ENCODE peak calls at places on chromosomes 12 and 14, in nine cellular contexts. One of them, this sample, is unnamed. For H3K27me3 and H3K4me1, the result is how much of the 10 kb centered on the place peaks cover.

GRCh38 chr14:52313493-52313881 is 625 bp upstream of the PTGER2 start:
- DNase-seq in adipocyte: no peak
- DNase-seq in effector memory CD4-positive, alpha-beta T cell: no peak
- DNase-seq in IMR-90: peak
- DNase-seq in Panc1: no peak
- DNase-seq in PC-3: no peak
- DNase-seq in body of pancreas: no peak
- DNase-seq in A673: no peak
- DNase-seq in CD8-positive, alpha-beta memory T cell: no peak
- DNase-seq in this sample: no peak

GRCh38 chr12:60266381-60266852 is 670.6 kb downstream of the SLC16A7 start:
- DNase-seq in CD8-positive, alpha-beta memory T cell: no peak
- DNase-seq in A673: no peak
- DNase-seq in Panc1: peak
- DNase-seq in PC-3: peak
- DNase-seq in body of pancreas: no peak
- DNase-seq in IMR-90: peak
- DNase-seq in effector memory CD4-positive, alpha-beta T cell: no peak
- DNase-seq in adipocyte: peak
- DNase-seq in this sample: no peak

GRCh38 chr14:32078030-32078793 is 1.1 kb downstream of the ARHGAP5 start:
- DNase-seq in PC-3: peak
- DNase-seq in effector memory CD4-positive, alpha-beta T cell: no peak
- DNase-seq in Panc1: no peak
- DNase-seq in adipocyte: peak
- DNase-seq in body of pancreas: peak
- DNase-seq in IMR-90: peak
- DNase-seq in CD8-positive, alpha-beta memory T cell: no peak
- DNase-seq in A673: no peak
- DNase-seq in this sample: no peak

GRCh38 chr12:117461732-117462131 is 100.3 kb upstream of the NOS1 start:
- DNase-seq in adipocyte: no peak
- DNase-seq in body of pancreas: no peak
- DNase-seq in A673: no peak
- DNase-seq in PC-3: no peak
- DNase-seq in effector memory CD4-positive, alpha-beta T cell: no peak
- DNase-seq in Panc1: no peak
- DNase-seq in IMR-90: no peak
- DNase-seq in CD8-positive, alpha-beta memory T cell: no peak
- DNase-seq in this sample: no peak

GRCh38 chr12:126210026-126210425 is 1144.8 kb downstream of the AACS start:
- DNase-seq in effector memory CD4-positive, alpha-beta T cell: no peak
- DNase-seq in IMR-90: no peak
- DNase-seq in A673: no peak
- DNase-seq in Panc1: no peak
- DNase-seq in body of pancreas: no peak
- DNase-seq in adipocyte: no peak
- DNase-seq in PC-3: no peak
- DNase-seq in CD8-positive, alpha-beta memory T cell: no peak
- DNase-seq in this sample: no peak

GRCh38 chr14:35727764-35728163 is 81.3 kb downstream of the RALGAPA1 start:
- DNase-seq in A673: no peak
- DNase-seq in IMR-90: no peak
- DNase-seq in adipocyte: no peak
- DNase-seq in body of pancreas: no peak
- DNase-seq in effector memory CD4-positive, alpha-beta T cell: no peak
- DNase-seq in PC-3: no peak
- DNase-seq in CD8-positive, alpha-beta memory T cell: no peak
- DNase-seq in Panc1: no peak
- DNase-seq in this sample: no peak

GRCh38 chr12:130152386-130152785 is 9.9 kb upstream of the FZD10 start:
- DNase-seq in body of pancreas: no peak
- DNase-seq in CD8-positive, alpha-beta memory T cell: no peak
- DNase-seq in effector memory CD4-positive, alpha-beta T cell: no peak
- DNase-seq in Panc1: no peak
- DNase-seq in IMR-90: no peak
- DNase-seq in adipocyte: no peak
- DNase-seq in A673: no peak
- DNase-seq in PC-3: no peak
- DNase-seq in this sample: no peak

GRCh38 chr12:54128466-54128865 is 60.3 kb downstream of the SMUG1 start:
- DNase-seq in body of pancreas: no peak
- DNase-seq in adipocyte: no peak
- DNase-seq in A673: no peak
- DNase-seq in Panc1: no peak
- DNase-seq in PC-3: no peak
- DNase-seq in CD8-positive, alpha-beta memory T cell: no peak
- DNase-seq in effector memory CD4-positive, alpha-beta T cell: no peak
- DNase-seq in IMR-90: no peak
- DNase-seq in this sample: no peak

GRCh38 chr12:67645571-67645970 is 3.0 kb upstream of the DYRK2 start:
- DNase-seq in PC-3: no peak
- DNase-seq in IMR-90: peak
- DNase-seq in A673: no peak
- DNase-seq in body of pancreas: no peak
- DNase-seq in effector memory CD4-positive, alpha-beta T cell: no peak
- DNase-seq in CD8-positive, alpha-beta memory T cell: no peak
- DNase-seq in Panc1: no peak
- DNase-seq in adipocyte: peak
- DNase-seq in this sample: no peak

GRCh38 chr12:52658196-52658595 is 6.2 kb upstream of the KRT2 start:
- DNase-seq in Panc1: no peak
- DNase-seq in PC-3: no peak
- DNase-seq in CD8-positive, alpha-beta memory T cell: no peak
- DNase-seq in A673: no peak
- DNase-seq in adipocyte: no peak
- DNase-seq in IMR-90: no peak
- DNase-seq in effector memory CD4-positive, alpha-beta T cell: no peak
- DNase-seq in body of pancreas: no peak
- DNase-seq in this sample: no peak

GRCh38 chr12:53218551-53219114 is 11.6 kb upstream of the ITGB7 start:
- DNase-seq in Panc1: no peak
- DNase-seq in IMR-90: no peak
- DNase-seq in CD8-positive, alpha-beta memory T cell: no peak
- DNase-seq in A673: no peak
- DNase-seq in PC-3: no peak
- DNase-seq in effector memory CD4-positive, alpha-beta T cell: no peak
- DNase-seq in adipocyte: peak
- DNase-seq in body of pancreas: no peak
- DNase-seq in this sample: peak

GRCh38 chr12:77294016-77294415 is 228.6 kb upstream of the E2F7 start:
- DNase-seq in effector memory CD4-positive, alpha-beta T cell: no peak
- DNase-seq in CD8-positive, alpha-beta memory T cell: no peak
- DNase-seq in adipocyte: peak
- DNase-seq in PC-3: peak
- DNase-seq in Panc1: no peak
- DNase-seq in A673: no peak
- DNase-seq in IMR-90: peak
- DNase-seq in body of pancreas: no peak
- DNase-seq in this sample: no peak

GRCh38 chr14:79278798-79279644 is 932.3 kb downstream of the DIO2 start:
- DNase-seq in effector memory CD4-positive, alpha-beta T cell: no peak
- DNase-seq in Panc1: no peak
- DNase-seq in adipocyte: peak
- DNase-seq in CD8-positive, alpha-beta memory T cell: no peak
- DNase-seq in body of pancreas: peak
- DNase-seq in PC-3: peak
- DNase-seq in A673: peak
- DNase-seq in IMR-90: peak
- DNase-seq in this sample: peak

GRCh38 chr12:51855586-51856428 is 7.3 kb upstream of the FIGNL2 start:
- DNase-seq in A673: no peak
- DNase-seq in PC-3: no peak
- DNase-seq in Panc1: no peak
- DNase-seq in CD8-positive, alpha-beta memory T cell: no peak
- DNase-seq in effector memory CD4-positive, alpha-beta T cell: no peak
- DNase-seq in IMR-90: peak
- DNase-seq in adipocyte: peak
- DNase-seq in body of pancreas: peak
- DNase-seq in this sample: peak

GRCh38 chr12:96073346-96074336 is 38.3 kb upstream of the LTA4H start:
- DNase-seq in Panc1: no peak
- DNase-seq in effector memory CD4-positive, alpha-beta T cell: no peak
- DNase-seq in CD8-positive, alpha-beta memory T cell: no peak
- DNase-seq in A673: no peak
- DNase-seq in adipocyte: peak
- DNase-seq in body of pancreas: no peak
- DNase-seq in PC-3: peak
- DNase-seq in IMR-90: no peak
- DNase-seq in this sample: no peak

GRCh38 chr14:23568600-23569310 is 1.2 kb upstream of the AP1G2 start:
- DNase-seq in A673: peak
- DNase-seq in PC-3: peak
- DNase-seq in adipocyte: peak
- DNase-seq in effector memory CD4-positive, alpha-beta T cell: no peak
- DNase-seq in Panc1: no peak
- DNase-seq in body of pancreas: no peak
- DNase-seq in IMR-90: no peak
- DNase-seq in CD8-positive, alpha-beta memory T cell: no peak
- DNase-seq in this sample: no peak

GRCh38 chr14:64878775-64879634 is 702 bp downstream of the SPTB start:
- DNase-seq in effector memory CD4-positive, alpha-beta T cell: no peak
- DNase-seq in A673: no peak
- DNase-seq in CD8-positive, alpha-beta memory T cell: no peak
- DNase-seq in PC-3: no peak
- DNase-seq in body of pancreas: peak
- DNase-seq in Panc1: no peak
- DNase-seq in IMR-90: no peak
- DNase-seq in adipocyte: peak
- DNase-seq in this sample: peak

GRCh38 chr12:69459477-69459876 is 10.7 kb upstream of the FRS2 start:
- DNase-seq in A673: no peak
- DNase-seq in body of pancreas: no peak
- DNase-seq in Panc1: no peak
- DNase-seq in effector memory CD4-positive, alpha-beta T cell: no peak
- DNase-seq in CD8-positive, alpha-beta memory T cell: no peak
- DNase-seq in IMR-90: no peak
- DNase-seq in adipocyte: no peak
- DNase-seq in PC-3: no peak
- DNase-seq in this sample: no peak

GRCh38 chr14:69314327-69314726 is 54.4 kb downstream of the GALNT16 start:
- DNase-seq in PC-3: no peak
- DNase-seq in Panc1: no peak
- DNase-seq in adipocyte: no peak
- DNase-seq in CD8-positive, alpha-beta memory T cell: no peak
- DNase-seq in body of pancreas: no peak
- DNase-seq in effector memory CD4-positive, alpha-beta T cell: no peak
- DNase-seq in A673: no peak
- DNase-seq in IMR-90: no peak
- DNase-seq in this sample: no peak

DNA sequence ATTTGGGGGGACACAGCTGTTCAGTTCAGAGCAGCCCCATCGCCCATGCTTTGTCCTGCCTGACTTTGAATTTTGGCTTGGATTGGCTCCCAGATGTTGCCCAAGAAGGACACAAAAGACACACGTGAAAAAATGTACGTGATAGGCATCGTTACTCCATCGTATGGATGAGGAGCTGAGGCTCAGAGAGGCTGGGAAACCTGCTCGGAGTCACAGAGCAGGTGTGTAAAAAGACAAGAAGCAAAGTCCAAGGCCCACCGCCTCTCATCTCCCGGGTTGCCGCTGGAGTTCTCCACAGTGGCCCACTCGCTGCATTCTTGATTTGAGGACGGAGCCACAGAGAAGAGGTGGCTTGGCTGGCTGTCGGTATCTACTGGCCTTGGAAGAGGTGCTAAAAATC is 41.0 kb upstream of the BEGAIN start:
- DNase-seq in A673: no peak
- DNase-seq in body of pancreas: no peak
- DNase-seq in adipocyte: no peak
- DNase-seq in effector memory CD4-positive, alpha-beta T cell: no peak
- DNase-seq in PC-3: no peak
- DNase-seq in Panc1: no peak
- DNase-seq in CD8-positive, alpha-beta memory T cell: no peak
- DNase-seq in IMR-90: no peak
- DNase-seq in this sample: no peak
- H3K27me3 ChIP-seq in A673: under half
- H3K27me3 ChIP-seq in body of pancreas: under half
- H3K27me3 ChIP-seq in adipocyte: under half
- H3K27me3 ChIP-seq in effector memory CD4-positive, alpha-beta T cell: under half
- H3K27me3 ChIP-seq in PC-3: under half
- H3K27me3 ChIP-seq in Panc1: under half
- H3K27me3 ChIP-seq in CD8-positive, alpha-beta memory T cell: under half
- H3K27me3 ChIP-seq in IMR-90: under half
- H3K27me3 ChIP-seq in this sample: under half

GRCh38 chr12:109134186-109134917 is 18.0 kb downstream of the ACACB start:
- DNase-seq in CD8-positive, alpha-beta memory T cell: no peak
- DNase-seq in A673: no peak
- DNase-seq in effector memory CD4-positive, alpha-beta T cell: no peak
- DNase-seq in adipocyte: peak
- DNase-seq in IMR-90: no peak
- DNase-seq in Panc1: no peak
- DNase-seq in body of pancreas: peak
- DNase-seq in PC-3: peak
- DNase-seq in this sample: peak
- H3K4me1 ChIP-seq in CD8-positive, alpha-beta memory T cell: under half
- H3K4me1 ChIP-seq in A673: under half
- H3K4me1 ChIP-seq in effector memory CD4-positive, alpha-beta T cell: under half
- H3K4me1 ChIP-seq in adipocyte: under half
- H3K4me1 ChIP-seq in IMR-90: under half
- H3K4me1 ChIP-seq in Panc1: under half
- H3K4me1 ChIP-seq in body of pancreas: half or more
- H3K4me1 ChIP-seq in PC-3: under half
- H3K4me1 ChIP-seq in this sample: half or more

DNA sequence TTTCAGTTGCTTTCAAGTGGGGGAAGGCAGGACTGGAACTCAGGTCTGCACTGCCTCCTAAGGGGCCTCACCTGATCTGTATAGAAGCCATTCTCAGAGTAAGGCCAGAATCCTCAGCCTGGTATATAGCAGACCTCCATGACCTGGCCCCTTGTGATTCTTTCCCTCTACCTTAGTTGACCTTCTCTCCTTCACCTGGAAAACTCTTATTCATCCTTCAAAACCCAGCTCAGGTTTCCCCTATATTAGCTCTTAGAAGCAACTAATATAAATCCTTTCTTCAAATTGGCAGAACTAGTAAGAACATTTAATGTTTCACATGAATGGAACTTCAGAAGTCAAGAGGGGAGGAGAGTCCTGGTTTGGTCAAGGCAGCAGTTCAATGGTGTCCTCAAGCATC is 26.0 kb upstream of the WSCD2 start:
- DNase-seq in CD8-positive, alpha-beta memory T cell: no peak
- DNase-seq in body of pancreas: no peak
- DNase-seq in IMR-90: no peak
- DNase-seq in Panc1: no peak
- DNase-seq in effector memory CD4-positive, alpha-beta T cell: no peak
- DNase-seq in PC-3: no peak
- DNase-seq in A673: no peak
- DNase-seq in adipocyte: no peak
- DNase-seq in this sample: no peak
- H3K27me3 ChIP-seq in CD8-positive, alpha-beta memory T cell: under half
- H3K27me3 ChIP-seq in body of pancreas: under half
- H3K27me3 ChIP-seq in IMR-90: under half
- H3K27me3 ChIP-seq in Panc1: under half
- H3K27me3 ChIP-seq in effector memory CD4-positive, alpha-beta T cell: under half
- H3K27me3 ChIP-seq in PC-3: under half
- H3K27me3 ChIP-seq in A673: under half
- H3K27me3 ChIP-seq in adipocyte: under half
- H3K27me3 ChIP-seq in this sample: under half

DNA sequence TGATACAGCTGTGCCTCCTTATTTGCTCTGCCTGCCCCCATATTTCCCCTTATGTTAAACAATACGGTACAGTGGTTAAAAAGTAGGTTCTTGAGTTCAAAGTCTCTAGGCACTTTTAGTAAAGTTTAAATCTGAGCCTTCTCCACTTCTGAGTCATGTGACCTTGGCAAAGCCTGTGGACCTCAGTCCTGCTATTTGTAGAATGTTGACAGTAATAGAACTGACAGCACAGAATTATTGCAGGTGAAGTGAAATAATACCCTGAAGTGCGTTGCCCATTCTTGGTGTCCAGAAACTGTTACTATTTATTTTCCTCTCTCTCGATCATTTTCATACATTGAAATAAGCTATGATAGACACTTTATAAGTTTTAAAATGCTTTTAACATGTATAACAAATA is 499.7 kb downstream of the EGLN3 start:
- DNase-seq in A673: no peak
- DNase-seq in IMR-90: no peak
- DNase-seq in body of pancreas: no peak
- DNase-seq in CD8-positive, alpha-beta memory T cell: no peak
- DNase-seq in effector memory CD4-positive, alpha-beta T cell: no peak
- DNase-seq in Panc1: no peak
- DNase-seq in adipocyte: no peak
- DNase-seq in PC-3: no peak
- DNase-seq in this sample: no peak
- H3K4me1 ChIP-seq in A673: under half
- H3K4me1 ChIP-seq in IMR-90: under half
- H3K4me1 ChIP-seq in body of pancreas: under half
- H3K4me1 ChIP-seq in CD8-positive, alpha-beta memory T cell: under half
- H3K4me1 ChIP-seq in effector memory CD4-positive, alpha-beta T cell: under half
- H3K4me1 ChIP-seq in Panc1: under half
- H3K4me1 ChIP-seq in adipocyte: under half
- H3K4me1 ChIP-seq in PC-3: under half
- H3K4me1 ChIP-seq in this sample: under half